ENCODE peak calls at places on chromosomes 1 and 21, in four cellular contexts. I is adrenal gland, B is sigmoid colon, N is breast epithelium. P is an unnamed sample.

GRCh38 chr21:43978060-43978459 is 34.0 kb upstream of the TRAPPC10 start:
- DNase-seq in I (no peak), B (no peak), N (no peak), P (no peak)

GRCh38 chr1:114286179-114286578 is 132.5 kb upstream of the SYT6 start:
- DNase-seq in B (no peak), N (no peak), I (no peak), P (no peak)

GRCh38 chr1:234629026-234629425 is 19.0 kb upstream of the IRF2BP2 start:
- DNase-seq in N (no peak), B (no peak), I (no peak), P (no peak)

GRCh38 chr1:86551305-86551704 is 4.4 kb downstream of the CLCA4 start:
- DNase-seq in I (no peak), B (no peak), N (no peak), P (no peak)

GRCh38 chr1:171794085-171794484 is 12.6 kb downstream of the METTL13 start:
- DNase-seq in I (no peak), N (no peak), B (no peak), P (no peak)

GRCh38 chr21:31559368-31560119 is 99.9 kb upstream of the SOD1 start:
- DNase-seq in I (peak), N (peak), B (peak), P (peak)

GRCh38 chr1:226497991-226498689 is 50.4 kb upstream of the STUM start:
- DNase-seq in B (no peak), I (no peak), N (no peak), P (no peak)

GRCh38 chr1:207885129-207886032 is 25.5 kb downstream of the CD34 start:
- DNase-seq in N (peak), I (peak), B (peak), P (peak)

GRCh38 chr1:85278853-85279314 is 2.5 kb upstream of the BCL10 start:
- DNase-seq in N (no peak), B (no peak), I (peak), P (peak)

GRCh38 chr1:7401814-7402547 is 369.1 kb upstream of the VAMP3 start:
- DNase-seq in I (peak), N (no peak), B (no peak), P (peak)

GRCh38 chr1:30599721-30600120 is 123.7 kb downstream of the MATN1 start:
- DNase-seq in I (no peak), B (peak), N (no peak), P (no peak)

GRCh38 chr1:237138551-237138950 is 96.6 kb downstream of the RYR2 start:
- DNase-seq in B (no peak), I (no peak), N (no peak), P (no peak)

GRCh38 chr1:24301395-24302175 is 17.6 kb upstream of the GRHL3 start:
- DNase-seq in B (no peak), N (no peak), I (no peak), P (no peak)

GRCh38 chr21:37565530-37566223 is 199.1 kb downstream of the DYRK1A start:
- DNase-seq in I (no peak), N (no peak), B (no peak), P (peak)

GRCh38 chr1:1334835-1335234 is 3.8 kb downstream of the TAS1R3 start:
- DNase-seq in I (no peak), N (no peak), B (no peak), P (no peak)

GRCh38 chr1:12677565-12677964 is 33.7 kb downstream of the AADACL4 start:
- DNase-seq in N (no peak), B (no peak), I (no peak), P (no peak)

GRCh38 chr21:43299441-43300277 is 127.3 kb downstream of the SIK1 start:
- DNase-seq in B (no peak), N (no peak), I (no peak), P (no peak)

GRCh38 chr21:44820851-44821250 is 3.0 kb upstream of the SUMO3 start:
- DNase-seq in N (no peak), B (peak), I (no peak), P (no peak)

GRCh38 chr1:204150702-204151561 is 912 bp downstream of the ETNK2 start:
- DNase-seq in B (no peak), N (no peak), I (no peak), P (no peak)

GRCh38 chr1:68346192-68346808 is 103.5 kb downstream of the RPE65 start:
- DNase-seq in I (no peak), B (no peak), N (no peak), P (no peak)

DNA sequence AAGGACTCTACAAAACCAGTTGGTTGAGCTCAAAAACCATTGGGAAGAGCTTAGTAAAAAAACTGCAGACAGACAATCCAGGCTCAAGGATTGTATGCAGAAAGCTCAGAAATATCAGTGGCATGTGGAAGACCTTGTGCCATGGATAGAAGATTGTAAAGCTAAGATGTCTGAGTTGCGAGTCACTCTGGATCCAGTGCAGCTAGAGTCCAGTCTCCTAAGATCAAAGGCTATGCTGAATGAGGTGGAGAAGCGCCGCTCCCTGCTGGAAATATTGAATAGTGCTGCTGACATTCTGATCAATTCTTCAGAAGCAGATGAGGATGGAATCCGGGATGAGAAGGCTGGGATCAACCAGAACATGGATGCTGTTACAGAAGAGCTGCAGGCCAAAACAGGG is 104.0 kb upstream of the BMP8A start:
- DNase-seq in B (no peak), N (no peak), I (no peak), P (peak)
- TF ChIP-seq CTCF in B (no peak), N (no peak), I (peak), P (peak)

GRCh38 chr1:165147799-165148198 is 208.7 kb downstream of the LMX1A start:
- DNase-seq in N (no peak), B (no peak), I (no peak), P (no peak)

GRCh38 chr1:165143437-165144065 is 213.0 kb downstream of the LMX1A start:
- DNase-seq in B (no peak), I (no peak), N (no peak), P (peak)

GRCh38 chr1:165138960-165139359 is 217.6 kb downstream of the LMX1A start:
- DNase-seq in N (no peak), B (no peak), I (no peak), P (no peak)

DNA sequence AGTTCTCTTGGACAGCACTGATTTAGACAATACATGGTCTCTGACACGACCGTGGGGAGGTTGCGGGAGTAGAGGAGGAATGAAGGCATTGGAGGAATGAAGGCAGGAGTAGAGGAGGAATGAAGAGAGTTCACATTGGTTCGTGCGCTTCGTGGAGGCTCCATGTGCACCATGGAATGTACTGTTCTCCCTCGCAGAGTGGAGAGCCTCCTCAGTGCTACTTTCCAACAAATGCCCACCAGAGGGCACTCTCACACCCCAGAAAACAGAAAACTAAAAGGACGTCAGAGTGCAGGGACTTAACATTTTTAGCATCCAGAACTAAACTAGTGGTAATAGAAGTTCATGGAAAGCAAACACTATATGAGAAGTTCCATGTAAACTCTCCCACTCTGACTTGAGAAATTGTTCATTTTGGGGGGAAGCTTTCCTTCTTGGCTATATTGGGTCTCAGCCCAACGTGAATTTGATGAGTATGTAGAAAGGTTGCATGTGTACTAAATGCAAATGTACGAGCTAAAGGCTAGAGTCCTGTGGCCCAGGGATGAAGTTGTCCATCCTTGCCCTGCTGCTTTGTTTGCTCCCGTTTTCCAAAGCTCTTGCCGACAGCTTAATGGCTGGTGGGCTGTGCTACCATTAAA is 211.6 kb downstream of the LMX1A start:
- DNase-seq in I (peak), N (no peak), B (no peak), P (peak)
- TF ChIP-seq CTCF in I (peak), N (peak), B (peak), P (peak)

DNA sequence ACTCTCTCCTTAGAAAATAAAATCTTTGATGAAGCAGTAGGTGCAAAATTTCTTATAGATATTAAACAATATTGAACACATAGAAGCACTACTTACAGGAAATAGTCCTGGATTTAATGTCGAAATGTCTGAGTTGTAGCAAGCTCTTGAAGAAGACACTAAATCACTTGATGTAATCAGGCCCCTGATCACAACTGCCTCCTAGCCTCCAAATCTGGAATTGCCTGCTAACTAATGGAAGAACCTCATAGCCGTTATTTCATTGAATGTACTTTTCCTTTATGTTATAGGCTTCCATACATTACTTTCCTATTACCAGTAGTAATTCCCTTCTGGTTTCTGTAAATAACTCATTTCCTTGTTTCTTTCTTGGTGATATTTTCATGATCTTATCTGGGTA is 675.7 kb upstream of the CHRM3 start:
- DNase-seq in I (no peak), N (no peak), B (no peak), P (no peak)
- TF ChIP-seq CTCF in I (no peak), N (no peak), B (no peak), P (no peak)

GRCh38 chr1:230569201-230569600 is 73.1 kb upstream of the COG2 start:
- DNase-seq in I (no peak), N (no peak), B (no peak), P (no peak)

GRCh38 chr1:230570724-230571390 is 71.4 kb upstream of the COG2 start:
- DNase-seq in I (no peak), N (no peak), B (no peak), P (peak)

GRCh38 chr1:230566481-230566880 is 75.8 kb upstream of the COG2 start:
- DNase-seq in B (no peak), N (no peak), I (no peak), P (no peak)

GRCh38 chr1:230568676-230569075 is 73.6 kb upstream of the COG2 start:
- DNase-seq in I (no peak), N (no peak), B (no peak), P (peak)

DNA sequence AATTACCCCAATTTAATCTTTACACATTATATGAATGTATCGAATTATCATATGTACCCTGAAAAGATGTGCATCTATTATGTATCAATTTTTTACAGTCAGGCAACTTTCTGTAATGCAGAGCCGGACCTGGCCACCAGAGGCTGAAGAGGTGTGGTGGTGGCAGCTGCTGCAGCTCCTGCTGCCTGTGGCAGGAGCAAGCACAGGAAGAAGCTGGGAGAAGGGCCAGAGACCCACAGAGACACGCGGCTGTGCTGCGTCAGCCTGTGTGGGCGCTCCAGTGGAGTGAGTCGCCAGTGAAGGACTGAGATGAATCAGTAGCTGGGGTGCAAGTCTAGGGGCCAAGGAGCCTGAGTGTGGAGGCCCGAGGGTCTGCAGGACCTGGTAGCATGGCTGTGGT is 74.3 kb upstream of the COG2 start:
- DNase-seq in I (peak), N (no peak), B (no peak), P (peak)
- TF ChIP-seq CTCF in I (no peak), N (no peak), B (no peak), P (peak)

DNA sequence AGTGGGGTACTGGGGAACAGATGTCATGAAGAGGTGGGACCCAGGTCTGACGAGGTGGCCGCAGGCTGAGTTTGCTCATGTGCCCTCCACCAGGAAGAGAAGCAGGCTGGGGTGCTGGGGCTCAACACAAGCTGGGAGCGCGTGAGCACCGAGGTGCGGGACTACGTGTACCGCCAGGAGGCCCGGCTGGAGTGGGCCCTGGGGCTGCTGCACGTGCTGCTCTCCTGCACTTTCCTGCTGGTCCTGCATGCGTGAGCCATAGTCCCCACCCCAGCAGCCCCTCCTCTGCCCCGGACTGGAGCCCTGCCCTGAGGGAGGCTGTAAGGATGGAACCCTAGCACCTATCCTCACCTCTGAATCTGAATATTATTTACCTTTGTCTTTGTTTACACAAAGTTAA is 7.9 kb upstream of the ADAM15 start:
- DNase-seq in I (no peak), B (no peak), N (no peak), P (no peak)
- TF ChIP-seq CTCF in I (no peak), B (no peak), N (no peak), P (no peak)

DNA sequence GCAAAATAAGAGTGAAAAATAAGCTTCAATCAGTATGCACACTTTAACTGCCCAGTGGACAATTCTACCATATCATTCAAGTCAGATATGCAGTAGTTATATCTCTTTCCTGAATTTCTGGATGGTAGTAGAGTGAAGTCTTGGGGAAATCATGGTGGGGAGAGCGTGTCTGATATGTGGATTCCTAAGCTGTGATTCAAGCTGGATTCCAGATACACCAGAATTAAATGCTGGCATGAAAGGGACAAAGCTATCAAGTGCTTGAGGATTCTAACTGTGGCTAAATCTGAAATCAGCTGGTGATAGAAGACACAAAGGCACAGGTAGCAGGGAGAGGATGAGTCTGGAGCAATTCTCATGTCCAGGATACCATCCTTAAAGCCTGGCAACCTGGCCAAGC is 323.5 kb downstream of the DUSP10 start:
- DNase-seq in N (no peak), I (no peak), B (no peak), P (no peak)
- TF ChIP-seq CTCF in N (no peak), I (no peak), B (no peak), P (no peak)

DNA sequence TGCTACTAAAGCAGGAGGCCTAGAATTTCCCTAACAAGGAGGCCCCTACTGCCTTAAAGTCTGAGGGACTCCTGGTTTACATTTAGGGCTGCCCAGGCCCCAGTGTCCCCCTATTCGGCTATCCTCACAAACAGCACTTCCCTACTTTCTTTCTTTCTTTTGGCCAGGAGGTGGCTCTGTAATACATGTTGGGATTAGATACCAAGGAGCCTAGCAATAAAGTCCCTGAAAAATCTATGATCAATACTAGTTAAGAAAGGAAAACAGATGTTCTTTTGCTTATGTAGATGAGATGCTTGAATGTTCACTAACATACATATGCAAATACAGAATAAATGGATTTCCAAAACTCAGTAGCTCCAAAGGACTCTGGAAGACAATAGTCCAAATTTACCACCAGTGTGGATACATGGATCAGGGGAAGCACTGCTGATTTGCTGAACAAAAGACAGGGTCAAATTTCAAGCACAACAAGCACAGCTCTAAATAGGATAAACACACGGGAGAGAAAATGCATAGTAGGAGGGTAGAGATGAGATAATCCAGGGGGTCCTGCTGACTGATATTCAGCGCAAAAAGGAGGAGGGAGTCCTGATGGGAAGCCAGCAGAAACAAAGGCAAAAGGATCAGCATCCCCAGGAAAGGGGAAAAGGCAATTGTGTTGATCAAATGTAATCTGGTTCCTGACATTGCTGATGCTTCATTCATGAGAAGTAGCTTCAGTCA is 240.0 kb downstream of the NUF2 start:
- DNase-seq in B (no peak), I (no peak), N (no peak), P (peak)
- TF ChIP-seq CTCF in B (peak), I (peak), N (peak), P (no peak)

DNA sequence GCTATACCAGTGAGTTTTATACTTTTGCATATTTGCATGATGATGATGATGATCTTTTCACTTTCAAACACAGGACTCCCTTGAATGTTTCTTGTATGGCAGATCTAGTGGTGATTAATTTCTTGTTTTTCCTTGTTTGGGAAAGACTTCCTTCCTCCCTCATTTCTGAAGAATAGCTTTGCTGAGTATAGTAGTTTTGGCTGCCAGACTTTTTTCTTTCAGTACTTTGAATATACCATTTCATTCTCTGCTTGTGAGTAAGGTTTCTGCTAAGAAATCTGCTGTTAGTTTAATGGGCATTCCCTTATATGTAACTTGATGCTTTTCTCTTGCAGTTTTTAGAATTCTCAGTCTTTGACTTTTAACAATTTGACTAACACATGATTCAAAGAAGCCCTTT is 547.4 kb upstream of the CXADR start:
- DNase-seq in I (no peak), B (no peak), N (no peak), P (no peak)
- TF ChIP-seq CTCF in I (no peak), B (no peak), N (no peak), P (no peak)